ENCODE peak calls at places on chromosomes 11 and 22, in six cellular contexts. F, K, N, T, M and U are unnamed samples.

GRCh38 chr22:39917776-39918493 is 17.1 kb downstream of the GRAP2 start:
- DNase-seq in F (no peak), K (no peak), N (no peak), T (no peak), M (no peak), U (no peak)

GRCh38 chr11:37946155-37946766 is 1348.2 kb upstream of the RAG2 start:
- DNase-seq in F (peak), K (peak), N (no peak), T (no peak), M (peak), U (no peak)

GRCh38 chr11:97118756-97119155 is 728.9 kb downstream of the JRKL start:
- DNase-seq in F (no peak), K (no peak), N (no peak), T (no peak), M (no peak), U (no peak)

GRCh38 chr11:65773784-65774411 is 6.9 kb downstream of the AP5B1 start:
- DNase-seq in F (no peak), K (peak), N (peak), T (no peak), M (no peak), U (no peak)

GRCh38 chr11:93821617-93822016 is 28.8 kb downstream of the VSTM5 start:
- DNase-seq in F (no peak), K (no peak), N (no peak), T (no peak), M (no peak), U (no peak)

GRCh38 chr22:18950141-18950540 is 14.0 kb upstream of the PRODH start:
- DNase-seq in F (no peak), K (no peak), N (no peak), T (no peak), M (no peak), U (peak)

GRCh38 chr11:119905162-119905561 is 176.2 kb upstream of the NECTIN1 start:
- DNase-seq in F (peak), K (peak), N (no peak), T (no peak), M (no peak), U (no peak)

GRCh38 chr22:48275412-48275811 is 1513.0 kb downstream of the TBC1D22A start:
- DNase-seq in F (no peak), K (no peak), N (no peak), T (no peak), M (no peak), U (no peak)

GRCh38 chr11:67698247-67698646 is 23.8 kb upstream of the ALDH3B2 start:
- DNase-seq in F (no peak), K (no peak), N (no peak), T (peak), M (peak), U (no peak)

GRCh38 chr11:120566176-120566575 is 54.6 kb downstream of the GRIK4 start:
- DNase-seq in F (no peak), K (no peak), N (no peak), T (peak), M (no peak), U (no peak)

GRCh38 chr11:40276960-40277359 is 1182.5 kb downstream of the LRRC4C start:
- DNase-seq in F (no peak), K (no peak), N (no peak), T (no peak), M (no peak), U (no peak)

GRCh38 chr22:37953437-37954179 is at the start of the genes C22orf23 and POLR2F:
- DNase-seq in F (peak), K (peak), N (peak), T (peak), M (peak), U (peak)

GRCh38 chr22:29218758-29219408 is 13.2 kb downstream of the EMID1 start:
- DNase-seq in F (no peak), K (no peak), N (no peak), T (no peak), M (no peak), U (peak)

GRCh38 chr11:122653911-122654310 is 1.6 kb upstream of the UBASH3B start:
- DNase-seq in F (no peak), K (no peak), N (no peak), T (no peak), M (no peak), U (no peak)

GRCh38 chr11:1559103-1559951 is 12.7 kb downstream of the DUSP8 start:
- DNase-seq in F (peak), K (peak), N (peak), T (no peak), M (no peak), U (peak)

GRCh38 chr11:91972665-91973266 is 251.9 kb upstream of the FAT3 start:
- DNase-seq in F (no peak), K (peak), N (no peak), T (no peak), M (no peak), U (no peak)

GRCh38 chr11:116931206-116931953 is 94.0 kb upstream of the APOA1 start:
- DNase-seq in F (no peak), K (no peak), N (no peak), T (no peak), M (no peak), U (peak)

GRCh38 chr22:29165336-29166060 is 40.2 kb upstream of the EMID1 start:
- DNase-seq in F (no peak), K (no peak), N (no peak), T (no peak), M (no peak), U (peak)

GRCh38 chr22:44557064-44557748 is 59.2 kb upstream of the RTL6 start:
- DNase-seq in F (no peak), K (no peak), N (no peak), T (no peak), M (no peak), U (no peak)

GRCh38 chr11:36729765-36730164 is 131.7 kb upstream of the RAG2 start:
- DNase-seq in F (no peak), K (no peak), N (no peak), T (no peak), M (no peak), U (no peak)

GRCh38 chr11:113904379-113905101 is at the start of gene HTR3B:
- DNase-seq in F (no peak), K (no peak), N (no peak), T (no peak), M (no peak), U (no peak)

GRCh38 chr11:113781682-113782081 is 2.1 kb downstream of the CLDN25 start:
- DNase-seq in F (no peak), K (no peak), N (no peak), T (no peak), M (no peak), U (no peak)

GRCh38 chr11:119974467-119974866 is 163.4 kb downstream of the TRIM29 start:
- DNase-seq in F (no peak), K (no peak), N (no peak), T (no peak), M (no peak), U (no peak)

GRCh38 chr11:123308077-123308476 is 113.0 kb upstream of the CLMP start:
- DNase-seq in F (no peak), K (no peak), N (no peak), T (no peak), M (no peak), U (no peak)

GRCh38 chr11:74019860-74020259 is 11.0 kb upstream of the UCP3 start:
- DNase-seq in F (no peak), K (no peak), N (no peak), T (no peak), M (no peak), U (no peak)

GRCh38 chr11:130315354-130315970 is 745 bp upstream of the ZBTB44 start:
- DNase-seq in F (peak), K (peak), N (peak), T (no peak), M (peak), U (no peak)

GRCh38 chr11:62708423-62709261 is 1.2 kb downstream of the GNG3 start:
- DNase-seq in F (peak), K (peak), N (no peak), T (no peak), M (no peak), U (peak)

GRCh38 chr11:12542186-12542935 is 131.9 kb upstream of the TEAD1 start:
- DNase-seq in F (no peak), K (no peak), N (no peak), T (no peak), M (no peak), U (no peak)

GRCh38 chr22:45284705-45285305 is at the start of gene UPK3A:
- DNase-seq in F (peak), K (peak), N (no peak), T (peak), M (peak), U (no peak)

GRCh38 chr22:43555561-43556515 is 144.0 kb downstream of the MPPED1 start:
- DNase-seq in F (no peak), K (no peak), N (no peak), T (no peak), M (no peak), U (no peak)

GRCh38 chr11:75352417-75353206 is 1.2 kb upstream of the ARRB1 start:
- DNase-seq in F (peak), K (peak), N (no peak), T (no peak), M (no peak), U (no peak)

GRCh38 chr11:105040703-105041102 is 4.4 kb downstream of the CARD16 start:
- DNase-seq in F (no peak), K (no peak), N (no peak), T (no peak), M (no peak), U (no peak)

GRCh38 chr11:8318536-8318935 is 54.9 kb upstream of the LMO1 start:
- DNase-seq in F (no peak), K (no peak), N (peak), T (no peak), M (peak), U (no peak)

GRCh38 chr11:115119136-115119535 is 385.1 kb downstream of the CADM1 start:
- DNase-seq in F (no peak), K (no peak), N (no peak), T (no peak), M (no peak), U (no peak)

GRCh38 chr11:114472661-114473060 is 33.4 kb downstream of the REXO2 start:
- DNase-seq in F (no peak), K (no peak), N (no peak), T (no peak), M (no peak), U (no peak)

GRCh38 chr22:49789289-49790141 is 38.2 kb downstream of the BRD1 start:
- DNase-seq in F (peak), K (no peak), N (no peak), T (no peak), M (no peak), U (no peak)

GRCh38 chr11:57357827-57358226 is 19.7 kb downstream of the P2RX3 start:
- DNase-seq in F (no peak), K (no peak), N (no peak), T (no peak), M (no peak), U (no peak)

GRCh38 chr11:112381578-112381977 is 120.9 kb upstream of the PLET1 start:
- DNase-seq in F (no peak), K (no peak), N (no peak), T (no peak), M (no peak), U (no peak)

GRCh38 chr11:35641206-35641885 is 21.2 kb upstream of the TRIM44 start:
- DNase-seq in F (no peak), K (no peak), N (no peak), T (no peak), M (no peak), U (no peak)

GRCh38 chr11:35633827-35634226 is 15.6 kb downstream of the FJX1 start:
- DNase-seq in F (no peak), K (no peak), N (no peak), T (no peak), M (no peak), U (no peak)

GRCh38 chr11:35639591-35640179 is 21.4 kb downstream of the FJX1 start:
- DNase-seq in F (no peak), K (no peak), N (no peak), T (no peak), M (no peak), U (no peak)

GRCh38 chr11:35632301-35632700 is 14.0 kb downstream of the FJX1 start:
- DNase-seq in F (no peak), K (no peak), N (no peak), T (no peak), M (no peak), U (no peak)

GRCh38 chr11:35635933-35636332 is 17.7 kb downstream of the FJX1 start:
- DNase-seq in F (no peak), K (no peak), N (no peak), T (no peak), M (no peak), U (no peak)
- TF ChIP-seq POLR2AphosphoS5 in F (no peak), K (no peak), N (no peak), T (no peak), M (no peak), U (no peak)

DNA sequence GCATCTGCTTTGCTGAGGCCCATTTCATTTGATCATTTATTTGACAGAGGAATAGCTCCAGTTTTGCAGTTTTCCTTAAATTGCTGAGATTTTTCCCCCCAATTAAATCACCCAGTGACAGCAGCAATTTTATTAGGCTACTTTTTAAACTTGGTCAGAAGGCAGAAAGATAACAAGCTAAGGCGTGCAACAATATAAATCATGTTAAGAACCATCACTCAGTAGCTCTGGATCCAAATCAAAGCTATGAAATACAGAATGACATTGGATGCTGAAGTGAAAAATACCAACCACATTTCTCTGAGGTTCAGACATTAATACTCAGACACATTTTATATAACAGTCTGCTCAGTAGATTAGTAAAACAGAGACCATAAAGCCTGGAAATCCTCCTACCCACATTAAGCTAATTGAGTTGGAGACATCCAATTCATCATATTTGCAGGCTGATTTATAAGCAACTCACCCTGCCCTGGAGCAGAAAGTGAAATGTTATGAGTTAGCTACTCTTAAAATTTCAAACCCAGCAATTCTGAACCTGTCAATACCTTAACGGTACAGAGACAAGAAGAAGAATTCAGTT is 1108.5 kb downstream of the DLG2 start:
- DNase-seq in F (no peak), K (no peak), N (no peak), T (no peak), M (no peak), U (no peak)
- TF ChIP-seq POLR2AphosphoS5 in F (no peak), K (no peak), N (no peak), T (no peak), M (no peak), U (no peak)

GRCh38 chr11:11173316-11174025 is 179.6 kb downstream of the CSNK2A3 start:
- DNase-seq in F (no peak), K (no peak), N (no peak), T (no peak), M (no peak), U (no peak)

GRCh38 chr11:11169715-11170351 is 183.2 kb downstream of the CSNK2A3 start:
- DNase-seq in F (no peak), K (no peak), N (no peak), T (no peak), M (no peak), U (no peak)

GRCh38 chr11:11171854-11172253 is 181.2 kb downstream of the CSNK2A3 start:
- DNase-seq in F (no peak), K (no peak), N (no peak), T (no peak), M (no peak), U (no peak)

GRCh38 chr11:11170352-11171084 is 182.5 kb downstream of the CSNK2A3 start:
- DNase-seq in F (no peak), K (no peak), N (no peak), T (no peak), M (no peak), U (no peak)

GRCh38 chr11:11171285-11171684 is 181.8 kb downstream of the CSNK2A3 start:
- DNase-seq in F (no peak), K (no peak), N (no peak), T (no peak), M (no peak), U (no peak)
- TF ChIP-seq POLR2AphosphoS5 in F (no peak), K (no peak), N (no peak), T (no peak), M (no peak), U (no peak)

DNA sequence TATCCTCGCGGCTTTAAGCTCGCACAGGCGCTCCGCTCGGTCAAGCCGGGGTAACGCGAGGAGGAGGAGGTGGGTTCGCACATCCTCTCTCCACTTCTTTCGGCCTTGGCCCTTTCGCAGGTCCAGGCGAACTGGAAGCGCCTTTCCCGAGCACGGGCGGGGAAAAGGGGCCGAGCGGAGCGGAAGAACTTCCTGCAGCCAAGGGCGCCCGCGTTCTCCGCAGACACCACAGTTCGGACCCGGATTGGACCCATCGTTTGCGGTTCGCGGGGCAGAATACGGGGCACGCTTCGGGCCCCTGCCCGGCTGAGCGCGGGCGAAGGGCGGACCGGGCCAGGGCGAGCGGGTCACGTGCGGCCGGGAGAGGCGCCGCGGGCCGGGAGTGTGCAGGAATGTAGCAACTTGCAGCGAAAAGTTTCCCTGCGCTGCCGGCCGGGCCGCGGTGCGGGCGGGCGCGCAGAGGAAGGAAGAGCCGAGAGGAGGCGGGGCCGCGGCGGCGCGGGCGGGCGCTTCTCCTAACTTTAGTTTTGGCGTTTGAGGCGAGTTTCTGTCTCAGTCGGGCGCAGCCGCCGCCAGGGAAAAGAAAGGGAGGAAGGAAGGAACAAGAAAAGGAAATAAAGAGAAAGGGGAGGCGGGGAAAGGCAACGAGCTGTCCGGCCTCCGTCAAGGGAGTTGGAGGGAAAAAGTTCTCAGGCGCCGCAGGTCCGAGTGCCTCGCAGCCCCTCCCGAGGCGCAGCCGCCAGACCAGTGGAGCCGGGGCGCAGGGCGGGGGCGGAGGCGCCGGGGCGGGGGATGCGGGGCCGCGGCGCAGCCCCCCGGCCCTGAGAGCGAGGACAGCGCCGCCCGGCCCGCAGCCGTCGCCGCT is at the start of gene YAP1:
- DNase-seq in F (peak), K (peak), N (peak), T (peak), M (peak), U (peak)
- TF ChIP-seq POLR2AphosphoS5 in F (peak), K (peak), N (peak), T (peak), M (no peak), U (no peak)

GRCh38 chr22:46584081-46584903 is 35.9 kb upstream of the GRAMD4 start:
- DNase-seq in F (no peak), K (no peak), N (no peak), T (no peak), M (no peak), U (peak)

GRCh38 chr22:46587067-46587471 is 33.1 kb upstream of the GRAMD4 start:
- DNase-seq in F (peak), K (no peak), N (no peak), T (no peak), M (no peak), U (no peak)

GRCh38 chr22:46586531-46587011 is 33.6 kb upstream of the GRAMD4 start:
- DNase-seq in F (peak), K (no peak), N (no peak), T (no peak), M (no peak), U (no peak)

GRCh38 chr22:46586123-46586519 is 34.1 kb upstream of the GRAMD4 start:
- DNase-seq in F (no peak), K (no peak), N (no peak), T (no peak), M (peak), U (no peak)

DNA sequence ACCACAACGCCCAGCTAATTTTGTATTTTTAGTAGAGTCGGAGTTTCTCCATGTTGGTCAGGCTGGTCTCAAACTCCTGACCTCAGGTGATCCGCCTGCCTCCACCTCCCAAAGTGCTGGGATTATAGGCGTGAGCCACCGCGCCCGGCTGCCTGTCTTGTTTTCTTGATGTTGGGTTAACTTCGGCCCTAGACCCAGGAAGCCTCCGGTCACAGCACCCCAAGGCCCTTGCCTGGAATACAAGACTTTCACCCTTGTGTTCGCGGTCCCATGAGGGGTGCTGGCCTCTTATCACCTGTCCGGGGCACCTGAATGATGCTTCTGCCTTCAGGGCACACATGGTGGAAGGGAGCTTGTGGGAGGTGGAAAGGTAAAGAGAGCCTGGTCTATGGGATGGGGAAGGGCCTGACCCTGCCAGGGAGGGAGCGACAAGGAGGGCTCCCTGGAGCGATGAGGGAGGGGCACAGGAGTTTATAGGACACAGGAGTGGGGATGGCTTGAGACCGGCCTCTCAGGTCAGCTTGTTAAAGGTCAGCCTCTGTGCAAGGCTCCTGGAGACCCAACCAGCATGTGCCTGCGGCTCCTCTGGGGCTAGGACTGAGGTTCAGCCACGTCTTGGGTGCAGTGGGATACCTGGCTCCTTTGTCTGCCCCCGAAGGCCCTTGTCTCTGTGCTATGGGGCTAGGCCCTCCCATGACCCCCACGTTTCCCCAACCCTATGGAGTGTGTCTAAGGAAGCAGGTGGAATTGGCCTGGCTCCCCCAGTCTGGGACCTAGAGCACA is 34.7 kb upstream of the GRAMD4 start:
- DNase-seq in F (no peak), K (no peak), N (no peak), T (no peak), M (no peak), U (no peak)
- TF ChIP-seq POLR2AphosphoS5 in F (no peak), K (no peak), N (no peak), T (no peak), M (no peak), U (no peak)